ENCODE peak calls at places on chromosomes 1 and 21, in four cellular contexts. H, Y, J and X are unnamed samples.

GRCh38 chr1:194476351-194476750 is 1289.9 kb upstream of the B3GALT2 start:
- DNase-seq in Y (no peak), H (no peak), J (no peak), X (no peak)

GRCh38 chr1:211493133-211493864 is 1.3 kb upstream of the RD3 start:
- DNase-seq in H (no peak), J (no peak), Y (no peak), X (no peak)

GRCh38 chr1:58627221-58627620 is 50.2 kb upstream of the TACSTD2 start:
- DNase-seq in Y (no peak), H (no peak), J (no peak), X (no peak)

GRCh38 chr1:94858276-94858675 is 38.1 kb downstream of the SLC44A3 start:
- DNase-seq in Y (no peak), J (no peak), H (no peak), X (no peak)

GRCh38 chr1:230105754-230106625 is 39.0 kb downstream of the GALNT2 start:
- DNase-seq in H (no peak), Y (peak; percentile 59), J (no peak), X (no peak)

GRCh38 chr1:203126151-203126865 is 1.2 kb upstream of the ADORA1 start:
- DNase-seq in J (peak; percentile 52), Y (no peak), H (no peak), X (peak; percentile 79)

GRCh38 chr21:35855463-35855862 is 204.9 kb downstream of the SETD4 start:
- DNase-seq in Y (no peak), H (no peak), J (no peak), X (no peak)

GRCh38 chr1:213201380-213202155 is 150.5 kb downstream of the RPS6KC1 start:
- DNase-seq in Y (no peak), H (no peak), J (no peak), X (no peak)

GRCh38 chr1:46242918-46243317 is 4.6 kb upstream of the RAD54L start:
- DNase-seq in J (no peak), Y (no peak), H (no peak), X (no peak)

GRCh38 chr1:46248122-46248920 is 758 bp downstream of the RAD54L start:
- DNase-seq in J (peak; percentile 68), Y (no peak), H (peak; percentile 74), X (peak; percentile 85)

GRCh38 chr1:46244656-46245371 is 2.7 kb upstream of the RAD54L start:
- DNase-seq in H (peak; percentile 48), J (no peak), Y (no peak), X (peak; percentile 58)

GRCh38 chr1:46246548-46247432 is 773 bp upstream of the RAD54L start:
- DNase-seq in Y (no peak), J (peak; percentile 87), H (peak; percentile 69), X (peak; percentile 97)

DNA sequence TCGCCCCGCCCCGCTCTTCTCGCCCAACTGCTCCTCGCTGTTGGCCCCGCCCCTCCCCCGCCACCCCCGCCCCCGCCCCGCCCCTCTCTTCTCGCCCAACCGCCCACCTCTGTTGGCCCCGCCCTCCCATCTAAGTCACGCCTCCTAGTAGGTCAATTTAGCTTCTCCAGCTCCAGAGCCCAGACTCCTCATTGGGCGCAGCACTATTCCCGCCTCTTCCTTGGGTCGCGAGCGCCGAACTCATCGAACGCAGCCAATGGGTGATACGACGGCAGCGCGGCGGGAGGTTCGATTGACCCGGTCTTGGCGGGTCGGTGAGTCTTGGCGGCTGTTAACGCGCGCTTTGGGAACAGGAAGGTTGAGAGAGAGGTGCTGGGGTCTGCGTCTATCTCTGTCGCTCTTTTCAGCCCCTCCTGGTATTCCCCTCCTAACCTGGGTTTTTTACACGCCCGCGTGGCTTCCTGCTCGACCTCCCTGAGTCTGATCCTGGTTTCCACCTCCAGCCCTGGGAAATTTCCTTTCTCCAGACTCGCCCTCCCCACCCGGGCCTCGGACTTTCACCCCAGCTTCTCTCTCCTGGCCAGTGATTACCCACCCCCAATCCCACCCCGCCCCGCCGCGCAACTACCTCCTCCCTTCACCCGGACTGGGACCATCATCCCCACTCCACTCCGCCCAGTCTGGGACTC is at the start of gene RAD54L:
- DNase-seq in J (peak; percentile 96), Y (peak; percentile 94), H (peak; percentile 98), X (peak; percentile 100)
- TF ChIP-seq CTCF in J (no peak), Y (no peak), H (no peak), X (no peak)

GRCh38 chr1:89873757-89874156 is 52.9 kb downstream of the LRRC8D start:
- DNase-seq in Y (no peak), H (no peak), J (no peak), X (peak; percentile 23)
- H3K27ac ChIP-seq in Y (no peak overlapping the region), H (peak overlapping the region; percentile 2), J (no peak overlapping the region), X (no peak overlapping the region)

GRCh38 chr1:101474039-101474665 is 237.3 kb downstream of the S1PR1 start:
- DNase-seq in H (peak; percentile 17), J (no peak), Y (no peak), X (peak; percentile 82)
- TF ChIP-seq CREB1 in H (no peak), J (no peak), Y (no peak), X (no peak)

GRCh38 chr1:219088778-219089557 is 84.7 kb upstream of the LYPLAL1 start:
- DNase-seq in H (peak; percentile 75), Y (peak; percentile 61), J (no peak), X (no peak)

GRCh38 chr1:219085082-219085481 is 88.6 kb upstream of the LYPLAL1 start:
- DNase-seq in J (no peak), H (no peak), Y (no peak), X (no peak)

GRCh38 chr1:219081943-219082925 is 91.4 kb upstream of the LYPLAL1 start:
- DNase-seq in H (no peak), J (no peak), Y (no peak), X (no peak)

GRCh38 chr1:219086956-219087469 is 86.7 kb upstream of the LYPLAL1 start:
- DNase-seq in H (no peak), J (no peak), Y (no peak), X (no peak)

GRCh38 chr1:219085988-219086387 is 87.7 kb upstream of the LYPLAL1 start:
- DNase-seq in Y (no peak), J (no peak), H (no peak), X (no peak)
- TF ChIP-seq CTCF in Y (no peak), J (no peak), H (no peak), X (no peak)

GRCh38 chr1:245837741-245838140 is 669.3 kb downstream of the SMYD3 start:
- DNase-seq in Y (no peak), H (no peak), J (no peak), X (no peak)
- H3K27ac ChIP-seq in Y (no peak overlapping the region), H (no peak overlapping the region), J (no peak overlapping the region), X (no peak overlapping the region)